ENCODE peak calls at places on chromosomes 6 and 20, in seven cellular contexts. O is left cardiac atrium, B is head of caudate nucleus, R is brain pericyte, N is NCI-H1092 treated with DMSO at 0.1 percent for 48 hours, Q is HT-29, T is ovary. P is an unnamed sample.
A peak's percentile ranks its signal among the peaks of the same experiment; 100 is the strongest.

GRCh38 chr6:39791850-39792500 is at the start of gene DAAM2:
- DNase-seq in R (no peak), Q (no peak), N (peak; percentile 2), O (peak; percentile 68), B (peak; percentile 84), T (peak; percentile 86), P (peak; percentile 61)

GRCh38 chr6:140252099-140252498 is 877.7 kb upstream of the CITED2 start:
- DNase-seq in O (no peak), R (no peak), Q (no peak), N (no peak), T (no peak), B (no peak), P (no peak)

GRCh38 chr6:146803601-146804000 is 204.8 kb downstream of the ADGB start:
- DNase-seq in Q (no peak), R (no peak), T (peak; percentile 46), O (peak; percentile 58), N (no peak), B (peak; percentile 50), P (peak; percentile 48)

GRCh38 chr20:58906894-58907293 is 54.4 kb downstream of the GNAS start:
- DNase-seq in R (no peak), T (no peak), Q (peak; percentile 34), B (no peak), O (no peak), N (no peak), P (no peak)

GRCh38 chr6:27250955-27251671 is 3.6 kb downstream of the PRSS16 start:
- DNase-seq in Q (peak; percentile 66), N (peak; percentile 4), R (no peak), B (no peak), O (peak; percentile 75), T (peak; percentile 78), P (no peak)

GRCh38 chr6:154513601-154514320 is 3.3 kb upstream of the CNKSR3 start:
- DNase-seq in Q (no peak), O (no peak), N (no peak), R (no peak), T (no peak), B (no peak), P (no peak)

GRCh38 chr20:24735263-24735662 is 213.8 kb upstream of the CST7 start:
- DNase-seq in Q (no peak), R (no peak), N (no peak), O (no peak), B (no peak), T (no peak), P (no peak)

GRCh38 chr20:46814366-46815232 is 80.0 kb upstream of the EYA2 start:
- DNase-seq in R (no peak), Q (no peak), T (no peak), B (no peak), O (no peak), N (peak; percentile 21), P (peak; percentile 54)

GRCh38 chr6:41781302-41781711 is 725 bp downstream of the PRICKLE4 start:
- DNase-seq in O (peak; percentile 51), N (no peak), B (no peak), R (no peak), Q (peak; percentile 50), T (peak; percentile 43), P (no peak)

GRCh38 chr6:85574932-85575598 is 18.6 kb downstream of the SNX14 start:
- DNase-seq in N (no peak), R (peak; percentile 63), T (no peak), Q (peak; percentile 52), B (no peak), O (no peak), P (no peak)

GRCh38 chr20:1687053-1687452 is 29.5 kb upstream of the SIRPG start:
- DNase-seq in O (no peak), N (no peak), B (no peak), T (no peak), R (no peak), Q (no peak), P (no peak)

GRCh38 chr20:51022803-51023616 is at the start of gene KCNG1:
- DNase-seq in T (peak; percentile 58), Q (no peak), O (peak; percentile 79), N (no peak), R (no peak), B (peak; percentile 82), P (peak; percentile 61)

GRCh38 chr6:121835662-121836061 is 400.2 kb downstream of the GJA1 start:
- DNase-seq in Q (no peak), N (no peak), B (no peak), T (no peak), R (no peak), O (no peak), P (no peak)

GRCh38 chr6:152566040-152566875 is 70.9 kb downstream of the SYNE1 start:
- DNase-seq in B (no peak), T (no peak), N (no peak), O (no peak), R (no peak), Q (no peak), P (no peak)

GRCh38 chr6:106117579-106117978 is 31.4 kb downstream of the PRDM1 start:
- DNase-seq in R (no peak), T (no peak), Q (no peak), O (no peak), B (no peak), N (no peak), P (no peak)

GRCh38 chr6:159654483-159655098 is 38.5 kb downstream of the SOD2 start:
- DNase-seq in O (no peak), B (no peak), N (peak; percentile 54), Q (peak; percentile 56), R (no peak), T (no peak), P (peak; percentile 66)

GRCh38 chr6:28585335-28585734 is 59.7 kb downstream of the GPX5 start:
- DNase-seq in R (no peak), O (no peak), B (no peak), T (no peak), Q (no peak), N (no peak), P (no peak)

GRCh38 chr6:84348801-84349200 is 121.4 kb upstream of the CEP162 start:
- DNase-seq in N (no peak), O (no peak), B (no peak), R (no peak), Q (no peak), T (no peak), P (peak; percentile 53)

GRCh38 chr6:32294566-32294965 is 70.7 kb upstream of the NOTCH4 start:
- DNase-seq in N (no peak), B (no peak), T (no peak), Q (no peak), O (no peak), R (no peak), P (no peak)

GRCh38 chr6:15663057-15663638 is 320 bp upstream of the DTNBP1 start:
- DNase-seq in O (no peak), R (peak; percentile 6), T (no peak), N (no peak), Q (peak; percentile 63), B (no peak), P (no peak)

GRCh38 chr20:3193806-3194616 is 10.5 kb downstream of the DDRGK1 start:
- DNase-seq in B (peak; percentile 85), R (no peak), N (no peak), Q (no peak), T (no peak), O (no peak), P (no peak)

GRCh38 chr6:168159503-168159902 is 80.5 kb upstream of the FRMD1 start:
- DNase-seq in N (peak; percentile 54), Q (no peak), O (no peak), T (no peak), R (no peak), B (peak; percentile 14), P (no peak)

GRCh38 chr6:106194949-106195919 is 109.1 kb downstream of the PRDM1 start:
- DNase-seq in O (no peak), R (no peak), T (no peak), B (no peak), N (no peak), Q (peak; percentile 34), P (no peak)

GRCh38 chr20:63029358-63030121 is 22.8 kb upstream of the BHLHE23 start:
- DNase-seq in Q (peak; percentile 30), O (no peak), T (peak; percentile 27), B (no peak), N (no peak), R (no peak), P (no peak)

GRCh38 chr6:126546771-126547170 is 206.9 kb downstream of the CENPW start:
- DNase-seq in B (no peak), O (no peak), Q (no peak), N (no peak), T (no peak), R (no peak), P (no peak)

GRCh38 chr6:43593938-43594337 is 18.0 kb downstream of the POLH start:
- DNase-seq in B (no peak), T (no peak), O (no peak), N (no peak), R (no peak), Q (no peak), P (no peak)

GRCh38 chr6:90463359-90463758 is 123.5 kb downstream of the MAP3K7 start:
- DNase-seq in Q (no peak), O (no peak), N (no peak), R (no peak), T (no peak), B (no peak), P (no peak)

GRCh38 chr6:49565855-49566254 is 15.4 kb downstream of the C6orf141 start:
- DNase-seq in B (no peak), Q (peak; percentile 47), R (no peak), T (no peak), O (peak; percentile 27), N (no peak), P (no peak)

GRCh38 chr6:52650946-52651345 is 20.0 kb upstream of the TMEM14A start:
- DNase-seq in Q (no peak), B (no peak), R (no peak), O (no peak), N (no peak), T (no peak), P (no peak)

GRCh38 chr20:35296101-35296554 is 3.9 kb upstream of the FAM83C start:
- DNase-seq in N (no peak), R (no peak), O (no peak), Q (no peak), T (no peak), B (no peak), P (no peak)

GRCh38 chr20:33209789-33210188 is 7.4 kb upstream of the BPIFA3 start:
- DNase-seq in N (no peak), O (peak; percentile 71), B (peak; percentile 86), Q (peak; percentile 87), T (peak; percentile 59), R (no peak), P (peak; percentile 80)

GRCh38 chr6:70886661-70887060 is 70.2 kb downstream of the B3GAT2 start:
- DNase-seq in B (no peak), R (no peak), Q (no peak), O (no peak), T (no peak), N (no peak), P (peak; percentile 92)

GRCh38 chr6:157075549-157076426 is 247.5 kb downstream of the TMEM242 start:
- DNase-seq in R (no peak), Q (no peak), B (no peak), N (no peak), T (no peak), O (no peak), P (no peak)

GRCh38 chr6:121849477-121849876 is 414.0 kb downstream of the GJA1 start:
- DNase-seq in B (peak; percentile 65), O (peak; percentile 48), N (no peak), T (no peak), Q (peak; percentile 82), R (no peak), P (peak; percentile 78)

GRCh38 chr6:149079911-149080501 is 237.5 kb upstream of the TAB2 start:
- DNase-seq in Q (no peak), B (no peak), O (peak; percentile 49), R (no peak), T (peak; percentile 74), N (no peak), P (peak; percentile 69)

P was measured in myocyte.